ENCODE peak calls at places on chromosome 6, in seven cellular contexts. A, K, Z, W, N, V and Q are unnamed samples.
A peak's percentile ranks its signal among the peaks of the same experiment; 100 is the strongest.

GRCh38 chr6:16681260-16681873 is 79.9 kb downstream of the ATXN1 start:
- DNase-seq in A (no peak), K (peak; percentile 66), Z (no peak), W (no peak), N (no peak), V (no peak), Q (no peak)

GRCh38 chr6:88705601-88706000 is 257.8 kb downstream of the RNGTT start:
- DNase-seq in A (peak; percentile 7), K (no peak), Z (no peak), W (no peak), N (no peak), V (no peak), Q (no peak)

GRCh38 chr6:146481527-146481926 is 62.1 kb upstream of the RAB32 start:
- DNase-seq in A (no peak), K (no peak), Z (no peak), W (no peak), N (no peak), V (no peak), Q (no peak)

GRCh38 chr6:98839788-98840361 is 5.5 kb downstream of the POU3F2 start:
- DNase-seq in A (no peak), K (no peak), Z (no peak), W (peak; percentile 43), N (no peak), V (no peak), Q (no peak)

GRCh38 chr6:162467679-162468078 is 259.9 kb downstream of the PRKN start:
- DNase-seq in A (no peak), K (peak; percentile 77), Z (no peak), W (no peak), N (no peak), V (peak; percentile 37), Q (no peak)

GRCh38 chr6:39402239-39402751 is 79.8 kb upstream of the KCNK16 start:
- DNase-seq in A (no peak), K (no peak), Z (no peak), W (peak; percentile 54), N (no peak), V (no peak), Q (no peak)

GRCh38 chr6:94894300-94894699 is 683.0 kb upstream of the MANEA start:
- DNase-seq in A (no peak), K (no peak), Z (no peak), W (no peak), N (no peak), V (no peak), Q (no peak)

GRCh38 chr6:22512716-22513452 is 56.5 kb upstream of the HDGFL1 start:
- DNase-seq in A (no peak), K (no peak), Z (no peak), W (no peak), N (no peak), V (no peak), Q (no peak)

GRCh38 chr6:140058846-140059245 is 684.4 kb upstream of the CITED2 start:
- DNase-seq in A (no peak), K (no peak), Z (no peak), W (no peak), N (no peak), V (no peak), Q (no peak)

GRCh38 chr6:7449018-7449417 is 59.4 kb downstream of the RIOK1 start:
- DNase-seq in A (no peak), K (no peak), Z (no peak), W (no peak), N (no peak), V (no peak), Q (no peak)

GRCh38 chr6:105850636-105851035 is 235.5 kb upstream of the PRDM1 start:
- DNase-seq in A (no peak), K (no peak), Z (no peak), W (no peak), N (no peak), V (no peak), Q (no peak)

GRCh38 chr6:149347067-149347466 is 29.6 kb downstream of the TAB2 start:
- DNase-seq in A (no peak), K (no peak), Z (no peak), W (no peak), N (no peak), V (no peak), Q (no peak)

GRCh38 chr6:56671651-56672461 is 29.2 kb upstream of the DST start:
- DNase-seq in A (no peak), K (no peak), Z (no peak), W (peak; percentile 78), N (no peak), V (no peak), Q (peak; percentile 16)

GRCh38 chr6:28747631-28748157 is 176.1 kb downstream of the TRIM27 start:
- DNase-seq in A (no peak), K (no peak), Z (no peak), W (no peak), N (no peak), V (no peak), Q (no peak)

GRCh38 chr6:37946021-37946420 is 126.5 kb downstream of the ZFAND3 start:
- DNase-seq in A (no peak), K (no peak), Z (no peak), W (no peak), N (no peak), V (no peak), Q (no peak)

GRCh38 chr6:142304241-142304640 is 2.4 kb downstream of the ADGRG6 start:
- DNase-seq in A (no peak), K (no peak), Z (no peak), W (no peak), N (no peak), V (no peak), Q (no peak)

GRCh38 chr6:13423292-13423691 is 64.1 kb downstream of the GFOD1 start:
- DNase-seq in A (no peak), K (no peak), Z (no peak), W (no peak), N (no peak), V (no peak), Q (no peak)

GRCh38 chr6:165456327-165456726 is 146.9 kb upstream of the C6orf118 start:
- DNase-seq in A (no peak), K (no peak), Z (no peak), W (no peak), N (no peak), V (no peak), Q (no peak)

GRCh38 chr6:148751233-148751632 is 4.4 kb downstream of the UST start:
- DNase-seq in A (no peak), K (no peak), Z (no peak), W (no peak), N (no peak), V (no peak), Q (no peak)

GRCh38 chr6:69719602-69720193 is 77.1 kb downstream of the LMBRD1 start:
- DNase-seq in A (peak; percentile 14), K (no peak), Z (no peak), W (no peak), N (no peak), V (no peak), Q (no peak)

GRCh38 chr6:21740719-21741118 is 147.2 kb downstream of the SOX4 start:
- DNase-seq in A (no peak), K (no peak), Z (no peak), W (no peak), N (no peak), V (no peak), Q (no peak)

GRCh38 chr6:165800337-165800736 is 137.3 kb upstream of the PDE10A start:
- DNase-seq in A (no peak), K (no peak), Z (no peak), W (no peak), N (no peak), V (no peak), Q (no peak)

GRCh38 chr6:23228439-23229024 is 659.2 kb downstream of the HDGFL1 start:
- DNase-seq in A (no peak), K (no peak), Z (no peak), W (no peak), N (no peak), V (no peak), Q (no peak)

GRCh38 chr6:32973934-32974333 is 5.5 kb downstream of the BRD2 start:
- DNase-seq in A (peak; percentile 45), K (no peak), Z (peak; percentile 55), W (no peak), N (no peak), V (no peak), Q (no peak)

GRCh38 chr6:5695260-5696245 is 311.2 kb downstream of the NRN1 start:
- DNase-seq in A (peak; percentile 19), K (no peak), Z (no peak), W (no peak), N (no peak), V (no peak), Q (no peak)

GRCh38 chr6:81750660-81751387 is 1.7 kb downstream of the TENT5A start:
- DNase-seq in A (no peak), K (no peak), Z (peak; percentile 4), W (no peak), N (no peak), V (no peak), Q (no peak)

GRCh38 chr6:116287668-116288282 is 8.0 kb upstream of the TSPYL1 start:
- DNase-seq in A (peak; percentile 65), K (no peak), Z (peak; percentile 48), W (no peak), N (no peak), V (no peak), Q (no peak)

DNA sequence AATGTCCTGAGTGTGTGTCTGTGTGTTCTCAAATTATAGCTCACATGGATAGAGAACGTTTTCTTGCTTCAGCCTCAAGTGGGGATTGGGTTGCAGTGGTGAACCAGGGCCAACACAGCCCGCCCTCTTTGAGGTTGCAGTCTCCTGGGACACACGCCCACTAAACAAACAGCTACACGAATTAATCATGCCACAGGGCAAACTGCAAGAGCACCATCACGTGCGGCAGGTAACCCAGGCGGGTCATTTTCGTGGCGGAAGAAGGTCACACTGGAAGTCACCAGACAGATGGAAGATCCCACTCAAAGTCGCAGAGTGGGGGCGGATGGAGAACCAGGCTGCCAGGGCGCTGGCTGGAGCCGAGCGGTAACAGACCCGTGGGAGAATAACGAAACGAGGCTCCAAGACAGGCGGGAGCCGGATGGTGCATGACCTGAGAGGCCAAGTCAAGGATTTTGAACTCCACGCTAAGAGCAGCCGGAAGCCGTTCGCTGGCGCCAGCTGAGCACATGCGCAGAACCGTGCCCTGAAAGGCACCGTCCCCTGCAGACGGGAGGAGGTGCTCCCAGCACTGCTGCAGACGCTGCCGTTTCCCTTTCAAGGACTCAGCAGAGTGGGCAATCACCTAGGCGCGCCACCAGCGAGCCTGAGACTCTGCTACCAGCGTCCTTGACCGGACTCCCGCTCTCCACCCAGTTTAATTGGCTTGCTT is 10.7 kb downstream of the DLL1 start:
- DNase-seq in A (no peak), K (peak; percentile 74), Z (peak; percentile 63), W (peak; percentile 43), N (no peak), V (peak; percentile 70), Q (peak; percentile 83)
- H3K27ac ChIP-seq in A (no peak overlapping the region), K (peak overlapping the region; percentile 57), Z (peak overlapping the region; percentile 40), W (no peak overlapping the region), N (no peak overlapping the region), V (peak overlapping the region; percentile 39), Q (peak overlapping the region; percentile 71)

GRCh38 chr6:135517527-135517926 is 20.0 kb upstream of the AHI1 start:
- DNase-seq in A (no peak), K (no peak), Z (no peak), W (no peak), N (no peak), V (no peak), Q (no peak)
- H3K27ac ChIP-seq in A (no peak overlapping the region), K (no peak overlapping the region), Z (no peak overlapping the region), W (no peak overlapping the region), N (no peak overlapping the region), V (no peak overlapping the region), Q (no peak overlapping the region)

GRCh38 chr6:41696788-41697187 is 38.6 kb downstream of the TFEB start:
- DNase-seq in A (no peak), K (no peak), Z (no peak), W (no peak), N (no peak), V (no peak), Q (no peak)
- H3K27ac ChIP-seq in A (no peak overlapping the region), K (no peak overlapping the region), Z (no peak overlapping the region), W (peak overlapping the region; percentile 4), N (no peak overlapping the region), V (no peak overlapping the region), Q (no peak overlapping the region)

GRCh38 chr6:92559002-92559401 is 860.4 kb downstream of the EPHA7 start:
- DNase-seq in A (no peak), K (no peak), Z (no peak), W (no peak), N (no peak), V (no peak), Q (no peak)
- H3K27ac ChIP-seq in A (no peak overlapping the region), K (no peak overlapping the region), Z (no peak overlapping the region), W (no peak overlapping the region), N (no peak overlapping the region), V (no peak overlapping the region), Q (no peak overlapping the region)